ENCODE peak calls at places on chromosomes 7 and 10, in five cellular contexts. Z is HepG2, I is H1, P is GM12878, T is K562. S is an unnamed sample.

GRCh38 chr10:69696073-69696731 is 66.2 kb downstream of the FAM241B start:
- DNase-seq in Z (peak), T (peak), I (peak), P (no peak), S (no peak)

GRCh38 chr7:69213882-69214281 is 384.4 kb upstream of the AUTS2 start:
- DNase-seq in I (no peak), P (no peak), Z (no peak), T (no peak), S (no peak)

GRCh38 chr7:15228891-15229290 is 326.3 kb upstream of the DGKB start:
- DNase-seq in T (no peak), I (no peak), P (no peak), Z (no peak), S (no peak)

GRCh38 chr10:7480742-7481381 is 70.0 kb upstream of the SFMBT2 start:
- DNase-seq in P (peak), I (no peak), Z (no peak), T (no peak), S (no peak)

GRCh38 chr7:23544913-23545354 is 13.2 kb upstream of the TRA2A start:
- DNase-seq in Z (peak), P (peak), T (no peak), I (no peak), S (no peak)

GRCh38 chr10:79927111-79927828 is 21.6 kb downstream of the SFTPD start:
- DNase-seq in T (peak), Z (peak), P (no peak), I (no peak), S (peak)

GRCh38 chr7:33986951-33987948 is 81.9 kb downstream of the BMPER start:
- DNase-seq in T (no peak), Z (peak), P (no peak), I (no peak), S (no peak)

GRCh38 chr7:129225206-129225930 is 538 bp downstream of the AHCYL2 start:
- DNase-seq in Z (peak), P (no peak), I (peak), T (peak), S (no peak)

GRCh38 chr10:24740714-24741113 is 17.0 kb upstream of the ARHGAP21 start:
- DNase-seq in I (no peak), P (no peak), Z (no peak), T (no peak), S (no peak)

GRCh38 chr7:25722856-25723255 is 429.1 kb upstream of the NFE2L3 start:
- DNase-seq in T (no peak), Z (no peak), P (no peak), I (no peak), S (no peak)

GRCh38 chr7:103810112-103810744 is 179.2 kb downstream of the RELN start:
- DNase-seq in P (no peak), Z (peak), T (no peak), I (no peak), S (peak)

GRCh38 chr10:74953214-74953613 is 126.8 kb downstream of the KAT6B start:
- DNase-seq in I (no peak), T (no peak), P (no peak), Z (peak), S (no peak)

GRCh38 chr7:135245826-135246825 is 12.5 kb downstream of the STRA8 start:
- DNase-seq in P (no peak), I (peak), T (no peak), Z (no peak), S (peak)

GRCh38 chr10:130022501-130023299 is 58.6 kb upstream of the EBF3 start:
- DNase-seq in Z (no peak), P (no peak), I (no peak), T (no peak), S (no peak)

GRCh38 chr7:27663989-27664331 is 1.3 kb upstream of the HIBADH start:
- DNase-seq in Z (no peak), T (no peak), P (no peak), I (no peak), S (no peak)

GRCh38 chr10:78744521-78745090 is 324.2 kb upstream of the ZMIZ1 start:
- DNase-seq in T (no peak), I (no peak), Z (peak), P (no peak), S (no peak)

GRCh38 chr7:121485457-121486243 is 89.5 kb upstream of the FAM3C start:
- DNase-seq in P (no peak), Z (no peak), I (no peak), T (no peak), S (no peak)

GRCh38 chr7:142795339-142795863 is 24.6 kb downstream of the PRSS2 start:
- DNase-seq in T (no peak), Z (no peak), I (peak), P (no peak), S (no peak)

GRCh38 chr7:88289505-88290129 is 17.1 kb downstream of the STEAP4 start:
- DNase-seq in T (no peak), Z (no peak), I (no peak), P (no peak), S (no peak)
- TF ChIP-seq POLR2AphosphoS5 in T (no peak), Z (no peak), I (no peak), P (no peak), S (no peak)

DNA sequence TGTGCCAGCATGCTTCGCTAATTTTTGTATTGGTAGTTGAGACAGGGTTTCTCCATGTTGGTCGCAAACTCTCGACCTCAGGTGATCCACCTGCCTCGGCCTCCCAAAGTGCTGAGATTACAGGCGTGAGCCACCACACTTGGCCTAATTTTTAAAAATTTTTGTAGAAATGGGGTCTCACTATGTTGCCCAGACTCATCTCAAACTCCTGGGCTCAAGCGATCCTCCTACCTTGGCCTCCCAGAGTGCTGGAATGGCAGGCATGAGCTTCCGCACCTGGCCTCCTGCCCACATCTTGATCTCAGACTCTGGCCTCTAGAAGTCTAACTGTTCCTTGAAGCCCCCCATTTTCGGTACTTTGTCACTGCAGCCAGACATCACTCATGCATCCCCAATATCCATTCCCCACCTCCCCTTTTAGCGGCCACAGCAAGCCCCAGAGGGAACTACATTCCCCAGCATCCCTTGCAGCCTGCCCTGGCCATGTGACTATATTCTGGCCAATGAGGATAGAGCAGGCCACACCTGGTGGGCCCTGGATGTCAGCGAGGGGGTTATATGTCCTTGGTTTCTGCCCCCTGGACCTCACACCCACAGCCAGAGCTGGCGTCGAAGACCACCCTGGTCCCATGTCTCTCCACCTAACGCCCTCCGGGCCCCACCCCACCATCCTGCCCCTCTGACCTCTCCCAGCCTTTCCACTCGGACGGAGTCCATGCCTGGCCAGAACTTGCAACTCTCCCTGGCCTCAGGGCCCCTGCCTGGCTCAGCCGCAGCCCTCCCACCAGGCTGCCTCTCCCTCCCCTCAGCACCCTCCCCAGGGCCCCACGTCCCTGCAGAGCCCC is 33.8 kb downstream of the MICALL2 start:
- DNase-seq in P (no peak), I (peak), Z (peak), T (peak), S (peak)
- TF ChIP-seq RAD21 in P (no peak), I (no peak), Z (no peak), T (no peak), S (no peak)

DNA sequence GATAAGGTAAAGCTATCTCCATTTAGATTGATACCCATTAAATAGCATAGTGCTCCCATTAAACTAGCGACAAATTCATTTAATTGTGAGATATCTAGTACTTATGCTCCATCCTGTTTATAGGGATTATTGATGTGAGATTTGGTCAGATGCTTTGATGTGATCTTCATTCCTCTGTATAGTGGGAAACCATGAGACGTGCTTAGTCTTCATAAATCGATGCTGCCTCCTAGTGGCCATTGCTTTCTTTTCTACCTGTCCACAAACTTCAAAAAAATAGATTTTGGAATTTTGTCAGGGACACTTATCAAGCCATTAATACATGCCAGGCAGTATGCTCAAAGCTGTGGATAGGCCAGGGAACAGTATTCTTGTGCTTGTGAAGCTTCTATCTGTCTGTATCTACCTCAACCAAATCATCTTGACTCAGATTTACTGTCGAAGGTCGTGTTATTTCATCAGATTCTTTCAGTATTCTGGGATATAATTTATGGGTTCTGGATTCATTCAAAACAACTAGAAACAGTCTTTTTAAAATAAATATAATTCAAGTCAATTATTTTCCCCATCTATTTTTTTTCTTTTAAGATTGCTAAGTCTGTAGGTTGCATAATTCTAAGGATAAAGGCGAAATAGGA is 12.0 kb downstream of the LSM8 start:
- DNase-seq in P (no peak), I (peak), T (peak), Z (peak), S (peak)
- TF ChIP-seq GABPA in P (no peak), I (no peak), T (no peak), Z (no peak), S (no peak)

GRCh38 chr10:87918254-87918859 is 54.9 kb downstream of the PTEN start:
- DNase-seq in I (no peak), P (no peak), T (no peak), Z (no peak), S (no peak)

GRCh38 chr10:87916515-87916914 is 53.1 kb downstream of the PTEN start:
- DNase-seq in Z (no peak), I (no peak), T (peak), P (no peak), S (no peak)

GRCh38 chr10:87923233-87923632 is 59.8 kb downstream of the PTEN start:
- DNase-seq in P (no peak), I (no peak), T (no peak), Z (no peak), S (no peak)

GRCh38 chr10:87921934-87922688 is 58.7 kb downstream of the PTEN start:
- DNase-seq in I (no peak), P (no peak), Z (no peak), T (no peak), S (no peak)

GRCh38 chr10:87920538-87920937 is 57.1 kb downstream of the PTEN start:
- DNase-seq in I (no peak), T (no peak), Z (no peak), P (no peak), S (no peak)
- TF ChIP-seq POLR2AphosphoS5 in I (no peak), T (no peak), Z (no peak), P (peak), S (no peak)

GRCh38 chr10:34758447-34758996 is 56.6 kb downstream of the PARD3 start:
- DNase-seq in Z (peak), P (peak), I (no peak), T (peak), S (no peak)

GRCh38 chr10:34759837-34760215 is 55.3 kb downstream of the PARD3 start:
- DNase-seq in I (no peak), Z (no peak), P (no peak), T (no peak), S (no peak)

GRCh38 chr10:34760606-34761005 is 54.5 kb downstream of the PARD3 start:
- DNase-seq in I (no peak), P (no peak), Z (no peak), T (no peak), S (no peak)

GRCh38 chr10:34757933-34758332 is 57.2 kb downstream of the PARD3 start:
- DNase-seq in I (no peak), P (no peak), T (no peak), Z (no peak), S (no peak)

GRCh38 chr10:34759161-34759836 is 55.8 kb downstream of the PARD3 start:
- DNase-seq in I (no peak), T (no peak), Z (no peak), P (no peak), S (no peak)
- TF ChIP-seq RAD21 in I (no peak), T (no peak), Z (no peak), P (no peak), S (no peak)

DNA sequence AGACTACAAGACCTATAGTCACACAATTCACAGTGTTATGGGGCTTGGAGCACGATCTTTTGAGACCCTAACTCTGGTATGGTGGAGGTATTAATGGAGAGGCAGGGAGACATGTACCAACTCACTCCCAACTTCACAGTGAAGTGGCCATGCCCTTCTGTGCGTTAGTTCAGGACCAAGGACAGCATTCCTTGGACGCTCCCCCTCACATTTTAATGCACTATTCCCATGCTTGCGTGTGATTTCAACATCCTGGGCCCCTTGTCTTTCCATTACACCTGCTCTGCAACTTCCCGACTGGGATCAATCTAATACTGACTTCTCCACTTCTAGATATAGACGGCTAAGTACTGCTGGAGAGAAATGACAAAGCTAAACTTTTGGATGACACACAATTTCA is 72.7 kb downstream of the PLCE1 start:
- DNase-seq in Z (peak), P (no peak), I (no peak), T (peak), S (no peak)
- TF ChIP-seq GABPA in Z (no peak), P (no peak), I (no peak), T (no peak), S (no peak)

GRCh38 chr10:133336131-133337078 is at the start of gene CALY:
- DNase-seq in I (peak), P (no peak), Z (no peak), T (peak), S (peak)
- TF ChIP-seq POLR2AphosphoS5 in I (no peak), P (no peak), Z (no peak), T (no peak), S (no peak)

GRCh38 chr7:155232911-155233702 is 64.6 kb upstream of the INSIG1 start:
- DNase-seq in T (no peak), Z (no peak), P (no peak), I (no peak), S (no peak)
- TF ChIP-seq RAD21 in T (no peak), Z (no peak), P (no peak), I (no peak), S (no peak)